ENCODE peak calls at places on chromosomes 7 and 10, in nine cellular contexts. Y is RCC 7860; T is AG04449; O is effector memory CD8-positive, alpha-beta T cell; N is NCI-H460; J is NCI-H2081; C is sciatic nerve; K is stimulated activated CD4-positive, alpha-beta T cell treated with anti-CD3 and anti-CD28 coated beads, Interleukin-12 subunit alpha, Interleukin-12 subunit beta, amount 100 ng/mL, for 24 hours; B is midbrain. G is an unnamed sample.

GRCh38 chr7:127154101-127154500 is 98.6 kb downstream of the GRM8 start:
- DNase-seq in Y (no peak), T (no peak), O (no peak), N (no peak), J (no peak), C (no peak), K (no peak), B (no peak), G (peak; percentile 4)

GRCh38 chr10:74852406-74852805 is 26.0 kb downstream of the KAT6B start:
- DNase-seq in Y (no peak), T (no peak), O (no peak), N (no peak), J (no peak), C (no peak), K (no peak), B (no peak), G (no peak)

GRCh38 chr7:157468221-157469111 is 131.7 kb downstream of the DNAJB6 start:
- DNase-seq in Y (no peak), T (no peak), O (no peak), N (no peak), J (no peak), C (no peak), K (no peak), B (no peak), G (no peak)

GRCh38 chr10:42985436-42986316 is 91.2 kb upstream of the RET start:
- DNase-seq in Y (no peak), T (no peak), O (no peak), N (no peak), J (no peak), C (no peak), K (no peak), B (no peak), G (no peak)

GRCh38 chr7:101681170-101682007 is 52.3 kb upstream of the MYL10 start:
- DNase-seq in Y (peak; percentile 98), T (peak; percentile 57), O (no peak), N (peak; percentile 9), J (no peak), C (no peak), K (no peak), B (peak; percentile 25), G (peak; percentile 47)

GRCh38 chr10:27741173-27742091 is 4.2 kb downstream of the MKX start:
- DNase-seq in Y (no peak), T (no peak), O (no peak), N (no peak), J (no peak), C (no peak), K (no peak), B (no peak), G (peak; percentile 54)

GRCh38 chr10:46539596-46540411 is 16.7 kb downstream of the GPRIN2 start:
- DNase-seq in Y (peak; percentile 100), T (no peak), O (no peak), N (no peak), J (no peak), C (peak; percentile 53), K (no peak), B (no peak), G (no peak)

GRCh38 chr10:51879238-51879637 is 179.8 kb upstream of the CSTF2T start:
- DNase-seq in Y (peak; percentile 46), T (peak; percentile 100), O (no peak), N (peak; percentile 5), J (no peak), C (no peak), K (no peak), B (no peak), G (no peak)

GRCh38 chr7:1045038-1045726 is 836 bp downstream of the GPR146 start:
- DNase-seq in Y (peak; percentile 49), T (no peak), O (no peak), N (no peak), J (no peak), C (no peak), K (no peak), B (no peak), G (no peak)

GRCh38 chr7:137655804-137656203 is 191.0 kb downstream of the DGKI start:
- DNase-seq in Y (no peak), T (no peak), O (no peak), N (no peak), J (no peak), C (no peak), K (no peak), B (no peak), G (no peak)

GRCh38 chr10:18505719-18506118 is 145.7 kb downstream of the NSUN6 start:
- DNase-seq in Y (no peak), T (no peak), O (no peak), N (no peak), J (no peak), C (no peak), K (no peak), B (no peak), G (no peak)

GRCh38 chr10:60167056-60167455 is 222.6 kb downstream of the ANK3 start:
- DNase-seq in Y (no peak), T (no peak), O (no peak), N (no peak), J (no peak), C (no peak), K (no peak), B (no peak), G (no peak)

GRCh38 chr7:28666144-28666543 is 253.8 kb downstream of the CREB5 start:
- DNase-seq in Y (peak; percentile 47), T (no peak), O (no peak), N (no peak), J (no peak), C (no peak), K (no peak), B (no peak), G (no peak)

GRCh38 chr7:51317582-51317910 is 937 bp upstream of the COBL start:
- DNase-seq in Y (no peak), T (no peak), O (no peak), N (no peak), J (no peak), C (no peak), K (no peak), B (no peak), G (no peak)

GRCh38 chr7:102140952-102141370 is 145.7 kb upstream of the SH2B2 start:
- DNase-seq in Y (no peak), T (no peak), O (no peak), N (no peak), J (no peak), C (no peak), K (no peak), B (peak; percentile 18), G (no peak)

GRCh38 chr10:48429309-48429708 is 122.8 kb downstream of the MAPK8 start:
- DNase-seq in Y (no peak), T (no peak), O (no peak), N (no peak), J (no peak), C (no peak), K (no peak), B (no peak), G (no peak)

GRCh38 chr10:103812431-103812830 is 42.9 kb downstream of the SH3PXD2A start:
- DNase-seq in Y (no peak), T (no peak), O (no peak), N (no peak), J (no peak), C (no peak), K (no peak), B (no peak), G (peak; percentile 42)

GRCh38 chr7:44375926-44376342 is 50.5 kb upstream of the CAMK2B start:
- DNase-seq in Y (no peak), T (no peak), O (no peak), N (no peak), J (no peak), C (no peak), K (no peak), B (no peak), G (no peak)

GRCh38 chr10:13637303-13637856 is 50.6 kb downstream of the PRPF18 start:
- DNase-seq in Y (no peak), T (no peak), O (no peak), N (no peak), J (peak; percentile 22), C (no peak), K (no peak), B (no peak), G (no peak)

GRCh38 chr10:21364196-21365114 is 161.0 kb downstream of the SKIDA1 start:
- DNase-seq in Y (peak; percentile 93), T (peak; percentile 55), O (no peak), N (peak; percentile 97), J (no peak), C (no peak), K (no peak), B (no peak), G (peak; percentile 99)

GRCh38 chr7:110531186-110531585 is 559.7 kb upstream of the LRRN3 start:
- DNase-seq in Y (no peak), T (no peak), O (no peak), N (no peak), J (no peak), C (no peak), K (no peak), B (no peak), G (no peak)

GRCh38 chr7:72435366-72435765 is 23.2 kb upstream of the CALN1 start:
- DNase-seq in Y (no peak), T (no peak), O (no peak), N (no peak), J (no peak), C (no peak), K (no peak), B (peak; percentile 42), G (no peak)

GRCh38 chr10:131812736-131813604 is 87.8 kb upstream of the PPP2R2D start:
- DNase-seq in Y (no peak), T (no peak), O (no peak), N (no peak), J (no peak), C (peak; percentile 43), K (no peak), B (no peak), G (no peak)

GRCh38 chr7:111292026-111292430 is 201.1 kb downstream of the LRRN3 start:
- DNase-seq in Y (no peak), T (peak; percentile 26), O (no peak), N (no peak), J (peak; percentile 43), C (no peak), K (no peak), B (no peak), G (no peak)

GRCh38 chr10:26857991-26858706 is 2.6 kb downstream of the ABI1 start:
- DNase-seq in Y (peak; percentile 23), T (no peak), O (no peak), N (no peak), J (no peak), C (no peak), K (no peak), B (no peak), G (peak; percentile 57)

GRCh38 chr10:61364619-61365018 is 88.6 kb downstream of the TMEM26 start:
- DNase-seq in Y (no peak), T (no peak), O (no peak), N (no peak), J (no peak), C (no peak), K (no peak), B (no peak), G (no peak)